ENCODE peak calls at places on chromosomes 6 and 20, in four cellular contexts. A is colonic mucosa, R is neuronal stem cell, Q is PC-3. V is an unnamed sample.

GRCh38 chr6:686528-686927 is 6.4 kb downstream of the EXOC2 start:
- DNase-seq in A (no peak), R (no peak), Q (no peak), V (no peak)

GRCh38 chr6:48766349-48766748 is 655.4 kb upstream of the PTCHD4 start:
- DNase-seq in A (peak), R (no peak), Q (peak), V (no peak)

GRCh38 chr6:24851086-24851485 is 52.4 kb upstream of the ARMH2 start:
- DNase-seq in A (no peak), R (no peak), Q (no peak), V (no peak)

GRCh38 chr20:50873518-50873959 is 57.7 kb downstream of the ADNP start:
- DNase-seq in A (no peak), R (no peak), Q (no peak), V (no peak)

GRCh38 chr6:24931752-24932691 is 3.7 kb downstream of the RIPOR2 start:
- DNase-seq in A (no peak), R (no peak), Q (peak), V (no peak)

GRCh38 chr6:121759370-121759769 is 323.9 kb downstream of the GJA1 start:
- DNase-seq in A (no peak), R (no peak), Q (no peak), V (no peak)

GRCh38 chr6:140440223-140440810 is 1065.9 kb upstream of the CITED2 start:
- DNase-seq in A (no peak), R (no peak), Q (no peak), V (no peak)

GRCh38 chr6:44386364-44386928 is 1.1 kb upstream of the CDC5L start:
- DNase-seq in A (peak), R (no peak), Q (no peak), V (no peak)

GRCh38 chr6:41683460-41684310 is 45.4 kb downstream of the MDFI start:
- DNase-seq in A (peak), R (peak), Q (peak), V (peak)

GRCh38 chr20:44438782-44439181 is 36.9 kb upstream of the TTPAL start:
- DNase-seq in A (no peak), R (no peak), Q (no peak), V (no peak)
- H3K9ac ChIP-seq in A (no peak), R (no peak), Q (no peak), V (no peak)

GRCh38 chr6:158815915-158816314 is 3.3 kb downstream of the EZR start:
- DNase-seq in A (no peak), R (no peak), Q (no peak), V (no peak)
- H3K27ac ChIP-seq in A (no peak), R (no peak), Q (no peak), V (peak)

GRCh38 chr6:132750455-132751248 is 7.1 kb downstream of the VNN2 start:
- DNase-seq in A (no peak), R (no peak), Q (no peak), V (no peak)

GRCh38 chr6:132751828-132752227 is 5.9 kb downstream of the VNN2 start:
- DNase-seq in A (no peak), R (no peak), Q (no peak), V (no peak)

GRCh38 chr6:132749111-132749510 is 8.6 kb downstream of the VNN2 start:
- DNase-seq in A (no peak), R (no peak), Q (no peak), V (no peak)

GRCh38 chr6:132752255-132752654 is 5.4 kb downstream of the VNN2 start:
- DNase-seq in A (no peak), R (no peak), Q (peak), V (no peak)

DNA sequence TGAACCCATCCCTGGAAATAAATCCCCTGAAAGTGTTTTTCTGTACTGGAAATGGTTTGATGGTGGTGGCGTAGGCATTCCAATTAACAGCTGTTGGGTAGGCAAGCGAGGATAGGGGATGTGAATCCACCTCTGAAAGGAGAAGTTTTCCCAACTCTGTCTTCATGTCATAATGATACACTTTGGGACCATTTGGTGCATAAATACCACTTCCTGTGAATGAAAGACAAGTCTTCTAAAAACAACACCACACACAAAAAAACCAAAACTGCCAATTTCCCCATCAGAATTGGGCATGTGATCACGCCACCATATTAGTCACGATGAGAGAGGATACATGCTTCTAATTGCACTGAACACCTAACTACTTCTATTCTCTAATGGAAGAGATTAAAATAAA is 6.4 kb downstream of the VNN2 start:
- DNase-seq in A (no peak), R (no peak), Q (no peak), V (no peak)
- H3K9ac ChIP-seq in A (no peak), R (no peak), Q (no peak), V (no peak)

GRCh38 chr20:32507998-32508774 is 76.9 kb downstream of the NOL4L start:
- DNase-seq in A (no peak), R (no peak), Q (no peak), V (peak)
- H3K27ac ChIP-seq in A (no peak), R (no peak), Q (no peak), V (no peak)

GRCh38 chr6:17224056-17224455 is 57.1 kb upstream of the RBM24 start:
- DNase-seq in A (no peak), R (no peak), Q (no peak), V (no peak)
- H3K9ac ChIP-seq in A (no peak), R (no peak), Q (no peak), V (no peak)

V was measured in kidney.